ENCODE peak calls at places on chromosomes 4 and X, in five cellular contexts. One of them, this sample, is unnamed.

GRCh38 chrX:46694549-46694948 is 64.4 kb downstream of the SLC9A7 start:
- DNase-seq in activated T-helper 9 cell treated with anti-CD3 and anti-CD28 coated beads, Interleukin-2, amount 50 U/mL, for 16 hours: no peak
- DNase-seq in fibroblast of lung: no peak
- DNase-seq in GM13977: no peak
- DNase-seq in activated gamma-delta T cell treated with Interleukin-2 at 50 U/mL for 16 hours: no peak
- DNase-seq in this sample: no peak

GRCh38 chr4:24968992-24969391 is 56.1 kb upstream of the CCDC149 start:
- DNase-seq in activated T-helper 9 cell treated with anti-CD3 and anti-CD28 coated beads, Interleukin-2, amount 50 U/mL, for 16 hours: no peak
- DNase-seq in fibroblast of lung: no peak
- DNase-seq in GM13977: no peak
- DNase-seq in activated gamma-delta T cell treated with Interleukin-2 at 50 U/mL for 16 hours: no peak
- DNase-seq in this sample: no peak

GRCh38 chr4:24166501-24166900 is 276.7 kb upstream of the PPARGC1A start:
- DNase-seq in activated T-helper 9 cell treated with anti-CD3 and anti-CD28 coated beads, Interleukin-2, amount 50 U/mL, for 16 hours: no peak
- DNase-seq in fibroblast of lung: no peak
- DNase-seq in GM13977: no peak
- DNase-seq in activated gamma-delta T cell treated with Interleukin-2 at 50 U/mL for 16 hours: no peak
- DNase-seq in this sample: no peak

GRCh38 chr4:72779256-72779655 is 210.2 kb upstream of the ADAMTS3 start:
- DNase-seq in activated T-helper 9 cell treated with anti-CD3 and anti-CD28 coated beads, Interleukin-2, amount 50 U/mL, for 16 hours: no peak
- DNase-seq in fibroblast of lung: no peak
- DNase-seq in GM13977: no peak
- DNase-seq in activated gamma-delta T cell treated with Interleukin-2 at 50 U/mL for 16 hours: no peak
- DNase-seq in this sample: no peak

GRCh38 chrX:131975851-131976250 is 47.3 kb upstream of the STK26 start:
- DNase-seq in activated T-helper 9 cell treated with anti-CD3 and anti-CD28 coated beads, Interleukin-2, amount 50 U/mL, for 16 hours: no peak
- DNase-seq in fibroblast of lung: no peak
- DNase-seq in GM13977: no peak
- DNase-seq in activated gamma-delta T cell treated with Interleukin-2 at 50 U/mL for 16 hours: no peak
- DNase-seq in this sample: no peak

GRCh38 chr4:107931775-107932321 is 499 bp downstream of the CYP2U1 start:
- DNase-seq in activated T-helper 9 cell treated with anti-CD3 and anti-CD28 coated beads, Interleukin-2, amount 50 U/mL, for 16 hours: peak; percentile 21
- DNase-seq in fibroblast of lung: no peak
- DNase-seq in GM13977: no peak
- DNase-seq in activated gamma-delta T cell treated with Interleukin-2 at 50 U/mL for 16 hours: peak; percentile 27
- DNase-seq in this sample: peak; percentile 59

GRCh38 chrX:1231850-1232505 is 19.5 kb upstream of the CRLF2 start:
- DNase-seq in activated T-helper 9 cell treated with anti-CD3 and anti-CD28 coated beads, Interleukin-2, amount 50 U/mL, for 16 hours: no peak
- DNase-seq in fibroblast of lung: no peak
- DNase-seq in GM13977: no peak
- DNase-seq in activated gamma-delta T cell treated with Interleukin-2 at 50 U/mL for 16 hours: peak; percentile 13
- DNase-seq in this sample: no peak

GRCh38 chrX:135632353-135632752 is 81.1 kb upstream of the CT45A1 start:
- DNase-seq in activated T-helper 9 cell treated with anti-CD3 and anti-CD28 coated beads, Interleukin-2, amount 50 U/mL, for 16 hours: no peak
- DNase-seq in fibroblast of lung: no peak
- DNase-seq in GM13977: peak; percentile 26
- DNase-seq in activated gamma-delta T cell treated with Interleukin-2 at 50 U/mL for 16 hours: no peak
- DNase-seq in this sample: peak; percentile 12

GRCh38 chr4:67934628-67935027 is 28.7 kb downstream of the TMPRSS11A start:
- DNase-seq in activated T-helper 9 cell treated with anti-CD3 and anti-CD28 coated beads, Interleukin-2, amount 50 U/mL, for 16 hours: no peak
- DNase-seq in fibroblast of lung: no peak
- DNase-seq in GM13977: no peak
- DNase-seq in activated gamma-delta T cell treated with Interleukin-2 at 50 U/mL for 16 hours: no peak
- DNase-seq in this sample: no peak

GRCh38 chr4:80538276-80538926 is 202.9 kb downstream of the CFAP299 start:
- DNase-seq in activated T-helper 9 cell treated with anti-CD3 and anti-CD28 coated beads, Interleukin-2, amount 50 U/mL, for 16 hours: no peak
- DNase-seq in fibroblast of lung: peak; percentile 32
- DNase-seq in GM13977: no peak
- DNase-seq in activated gamma-delta T cell treated with Interleukin-2 at 50 U/mL for 16 hours: no peak
- DNase-seq in this sample: no peak

GRCh38 chr4:87819281-87819919 is 13.4 kb upstream of the MEPE start:
- DNase-seq in activated T-helper 9 cell treated with anti-CD3 and anti-CD28 coated beads, Interleukin-2, amount 50 U/mL, for 16 hours: no peak
- DNase-seq in fibroblast of lung: peak; percentile 67
- DNase-seq in GM13977: no peak
- DNase-seq in activated gamma-delta T cell treated with Interleukin-2 at 50 U/mL for 16 hours: no peak
- DNase-seq in this sample: no peak

GRCh38 chr4:17807446-17807845 is 3.1 kb downstream of the DCAF16 start:
- DNase-seq in activated T-helper 9 cell treated with anti-CD3 and anti-CD28 coated beads, Interleukin-2, amount 50 U/mL, for 16 hours: no peak
- DNase-seq in fibroblast of lung: peak; percentile 19
- DNase-seq in GM13977: no peak
- DNase-seq in activated gamma-delta T cell treated with Interleukin-2 at 50 U/mL for 16 hours: no peak
- DNase-seq in this sample: no peak

GRCh38 chrX:12307961-12308360 is 169.7 kb downstream of the FRMPD4 start:
- DNase-seq in activated T-helper 9 cell treated with anti-CD3 and anti-CD28 coated beads, Interleukin-2, amount 50 U/mL, for 16 hours: no peak
- DNase-seq in fibroblast of lung: no peak
- DNase-seq in GM13977: no peak
- DNase-seq in activated gamma-delta T cell treated with Interleukin-2 at 50 U/mL for 16 hours: no peak
- DNase-seq in this sample: no peak

GRCh38 chrX:17435476-17435875 is 60.5 kb downstream of the NHS start:
- DNase-seq in activated T-helper 9 cell treated with anti-CD3 and anti-CD28 coated beads, Interleukin-2, amount 50 U/mL, for 16 hours: no peak
- DNase-seq in fibroblast of lung: no peak
- DNase-seq in GM13977: no peak
- DNase-seq in activated gamma-delta T cell treated with Interleukin-2 at 50 U/mL for 16 hours: no peak
- DNase-seq in this sample: no peak

GRCh38 chr4:4608214-4608537 is 66.3 kb upstream of the STX18 start:
- DNase-seq in activated T-helper 9 cell treated with anti-CD3 and anti-CD28 coated beads, Interleukin-2, amount 50 U/mL, for 16 hours: no peak
- DNase-seq in fibroblast of lung: no peak
- DNase-seq in GM13977: no peak
- DNase-seq in activated gamma-delta T cell treated with Interleukin-2 at 50 U/mL for 16 hours: no peak
- DNase-seq in this sample: no peak

GRCh38 chr4:54781771-54782170 is 124.0 kb downstream of the KIT start:
- DNase-seq in activated T-helper 9 cell treated with anti-CD3 and anti-CD28 coated beads, Interleukin-2, amount 50 U/mL, for 16 hours: no peak
- DNase-seq in fibroblast of lung: peak; percentile 2
- DNase-seq in GM13977: no peak
- DNase-seq in activated gamma-delta T cell treated with Interleukin-2 at 50 U/mL for 16 hours: no peak
- DNase-seq in this sample: no peak

GRCh38 chr4:16240300-16240699 is 14.0 kb upstream of the TAPT1 start:
- DNase-seq in activated T-helper 9 cell treated with anti-CD3 and anti-CD28 coated beads, Interleukin-2, amount 50 U/mL, for 16 hours: no peak
- DNase-seq in fibroblast of lung: no peak
- DNase-seq in GM13977: no peak
- DNase-seq in activated gamma-delta T cell treated with Interleukin-2 at 50 U/mL for 16 hours: no peak
- DNase-seq in this sample: no peak

GRCh38 chrX:9316096-9316495 is 148.8 kb upstream of the TBL1X start:
- DNase-seq in activated T-helper 9 cell treated with anti-CD3 and anti-CD28 coated beads, Interleukin-2, amount 50 U/mL, for 16 hours: no peak
- DNase-seq in fibroblast of lung: peak; percentile 33
- DNase-seq in GM13977: no peak
- DNase-seq in activated gamma-delta T cell treated with Interleukin-2 at 50 U/mL for 16 hours: no peak
- DNase-seq in this sample: no peak

GRCh38 chr4:6201580-6202091 is 1.3 kb upstream of the JAKMIP1 start:
- DNase-seq in activated T-helper 9 cell treated with anti-CD3 and anti-CD28 coated beads, Interleukin-2, amount 50 U/mL, for 16 hours: no peak
- DNase-seq in fibroblast of lung: no peak
- DNase-seq in GM13977: no peak
- DNase-seq in activated gamma-delta T cell treated with Interleukin-2 at 50 U/mL for 16 hours: peak; percentile 27
- DNase-seq in this sample: peak; percentile 74

GRCh38 chr4:34220601-34221000 is 2023.7 kb downstream of the ARAP2 start:
- DNase-seq in activated T-helper 9 cell treated with anti-CD3 and anti-CD28 coated beads, Interleukin-2, amount 50 U/mL, for 16 hours: no peak
- DNase-seq in fibroblast of lung: no peak
- DNase-seq in GM13977: no peak
- DNase-seq in activated gamma-delta T cell treated with Interleukin-2 at 50 U/mL for 16 hours: no peak
- DNase-seq in this sample: no peak

GRCh38 chrX:109990582-109991276 is 12.2 kb upstream of the TMEM164 start:
- DNase-seq in activated T-helper 9 cell treated with anti-CD3 and anti-CD28 coated beads, Interleukin-2, amount 50 U/mL, for 16 hours: no peak
- DNase-seq in fibroblast of lung: no peak
- DNase-seq in GM13977: no peak
- DNase-seq in activated gamma-delta T cell treated with Interleukin-2 at 50 U/mL for 16 hours: no peak
- DNase-seq in this sample: no peak

GRCh38 chrX:70421618-70422017 is 1.5 kb upstream of the GDPD2 start:
- DNase-seq in activated T-helper 9 cell treated with anti-CD3 and anti-CD28 coated beads, Interleukin-2, amount 50 U/mL, for 16 hours: no peak
- DNase-seq in fibroblast of lung: no peak
- DNase-seq in GM13977: no peak
- DNase-seq in activated gamma-delta T cell treated with Interleukin-2 at 50 U/mL for 16 hours: no peak
- DNase-seq in this sample: no peak

GRCh38 chr4:46844325-46844917 is 64.6 kb downstream of the COX7B2 start:
- DNase-seq in activated T-helper 9 cell treated with anti-CD3 and anti-CD28 coated beads, Interleukin-2, amount 50 U/mL, for 16 hours: no peak
- DNase-seq in fibroblast of lung: peak; percentile 61
- DNase-seq in GM13977: peak; percentile 20
- DNase-seq in activated gamma-delta T cell treated with Interleukin-2 at 50 U/mL for 16 hours: peak; percentile 28
- DNase-seq in this sample: peak; percentile 13

GRCh38 chr4:184911310-184911709 is 85.5 kb upstream of the ACSL1 start:
- DNase-seq in activated T-helper 9 cell treated with anti-CD3 and anti-CD28 coated beads, Interleukin-2, amount 50 U/mL, for 16 hours: no peak
- DNase-seq in fibroblast of lung: peak; percentile 29
- DNase-seq in GM13977: no peak
- DNase-seq in activated gamma-delta T cell treated with Interleukin-2 at 50 U/mL for 16 hours: no peak
- DNase-seq in this sample: no peak

GRCh38 chr4:114728426-114728825 is 129.8 kb downstream of the UGT8 start:
- DNase-seq in activated T-helper 9 cell treated with anti-CD3 and anti-CD28 coated beads, Interleukin-2, amount 50 U/mL, for 16 hours: no peak
- DNase-seq in fibroblast of lung: no peak
- DNase-seq in GM13977: no peak
- DNase-seq in activated gamma-delta T cell treated with Interleukin-2 at 50 U/mL for 16 hours: no peak
- DNase-seq in this sample: no peak

GRCh38 chr4:141077611-141078225 is 55.6 kb downstream of the RNF150 start:
- DNase-seq in activated T-helper 9 cell treated with anti-CD3 and anti-CD28 coated beads, Interleukin-2, amount 50 U/mL, for 16 hours: no peak
- DNase-seq in fibroblast of lung: no peak
- DNase-seq in GM13977: no peak
- DNase-seq in activated gamma-delta T cell treated with Interleukin-2 at 50 U/mL for 16 hours: no peak
- DNase-seq in this sample: no peak

GRCh38 chrX:42616981-42617380 is 161.0 kb downstream of the PPP1R2C start:
- DNase-seq in activated T-helper 9 cell treated with anti-CD3 and anti-CD28 coated beads, Interleukin-2, amount 50 U/mL, for 16 hours: no peak
- DNase-seq in fibroblast of lung: no peak
- DNase-seq in GM13977: no peak
- DNase-seq in activated gamma-delta T cell treated with Interleukin-2 at 50 U/mL for 16 hours: no peak
- DNase-seq in this sample: no peak

GRCh38 chr4:152090543-152090942 is 329.7 kb upstream of the GATB start:
- DNase-seq in activated T-helper 9 cell treated with anti-CD3 and anti-CD28 coated beads, Interleukin-2, amount 50 U/mL, for 16 hours: no peak
- DNase-seq in fibroblast of lung: peak; percentile 4
- DNase-seq in GM13977: no peak
- DNase-seq in activated gamma-delta T cell treated with Interleukin-2 at 50 U/mL for 16 hours: peak; percentile 34
- DNase-seq in this sample: no peak

GRCh38 chr4:98605216-98605615 is 53.2 kb downstream of the TSPAN5 start:
- DNase-seq in activated T-helper 9 cell treated with anti-CD3 and anti-CD28 coated beads, Interleukin-2, amount 50 U/mL, for 16 hours: no peak
- DNase-seq in fibroblast of lung: no peak
- DNase-seq in GM13977: no peak
- DNase-seq in activated gamma-delta T cell treated with Interleukin-2 at 50 U/mL for 16 hours: no peak
- DNase-seq in this sample: no peak

GRCh38 chr4:22246816-22247215 is 269.1 kb downstream of the ADGRA3 start:
- DNase-seq in activated T-helper 9 cell treated with anti-CD3 and anti-CD28 coated beads, Interleukin-2, amount 50 U/mL, for 16 hours: no peak
- DNase-seq in fibroblast of lung: no peak
- DNase-seq in GM13977: no peak
- DNase-seq in activated gamma-delta T cell treated with Interleukin-2 at 50 U/mL for 16 hours: no peak
- DNase-seq in this sample: no peak

GRCh38 chr4:8090312-8090711 is 68.3 kb downstream of the ABLIM2 start:
- DNase-seq in activated T-helper 9 cell treated with anti-CD3 and anti-CD28 coated beads, Interleukin-2, amount 50 U/mL, for 16 hours: no peak
- DNase-seq in fibroblast of lung: no peak
- DNase-seq in GM13977: no peak
- DNase-seq in activated gamma-delta T cell treated with Interleukin-2 at 50 U/mL for 16 hours: no peak
- DNase-seq in this sample: no peak

GRCh38 chr4:112592717-112593116 is 44.0 kb downstream of the ZGRF1 start:
- DNase-seq in activated T-helper 9 cell treated with anti-CD3 and anti-CD28 coated beads, Interleukin-2, amount 50 U/mL, for 16 hours: no peak
- DNase-seq in fibroblast of lung: no peak
- DNase-seq in GM13977: no peak
- DNase-seq in activated gamma-delta T cell treated with Interleukin-2 at 50 U/mL for 16 hours: no peak
- DNase-seq in this sample: no peak

GRCh38 chr4:48904541-48905142 is 1.9 kb downstream of the OCIAD2 start:
- DNase-seq in activated T-helper 9 cell treated with anti-CD3 and anti-CD28 coated beads, Interleukin-2, amount 50 U/mL, for 16 hours: no peak
- DNase-seq in fibroblast of lung: no peak
- DNase-seq in GM13977: no peak
- DNase-seq in activated gamma-delta T cell treated with Interleukin-2 at 50 U/mL for 16 hours: no peak
- DNase-seq in this sample: no peak

GRCh38 chrX:119459181-119459580 is 9.1 kb upstream of the SLC25A5 start:
- DNase-seq in activated T-helper 9 cell treated with anti-CD3 and anti-CD28 coated beads, Interleukin-2, amount 50 U/mL, for 16 hours: no peak
- DNase-seq in fibroblast of lung: no peak
- DNase-seq in GM13977: no peak
- DNase-seq in activated gamma-delta T cell treated with Interleukin-2 at 50 U/mL for 16 hours: no peak
- DNase-seq in this sample: no peak

GRCh38 chrX:85243155-85243554 is 424 bp downstream of the SATL1 start:
- DNase-seq in activated T-helper 9 cell treated with anti-CD3 and anti-CD28 coated beads, Interleukin-2, amount 50 U/mL, for 16 hours: no peak
- DNase-seq in fibroblast of lung: peak; percentile 0
- DNase-seq in GM13977: peak; percentile 22
- DNase-seq in activated gamma-delta T cell treated with Interleukin-2 at 50 U/mL for 16 hours: no peak
- DNase-seq in this sample: no peak

This sample was measured in GM06990.